ENCODE peak calls at places on chromosomes 1 and 21, in six cellular contexts. P, O, Y, G, C and R are unnamed samples.

GRCh38 chr21:45818904-45819285 is 162.7 kb upstream of the COL6A1 start:
- DNase-seq in P (peak), O (peak), Y (no peak), G (peak), C (peak), R (no peak)

GRCh38 chr1:150235436-150235851 is 468 bp downstream of the ANP32E start:
- DNase-seq in P (no peak), O (no peak), Y (no peak), G (no peak), C (no peak), R (no peak)

GRCh38 chr21:40680311-40680710 is 166.6 kb downstream of the DSCAM start:
- DNase-seq in P (no peak), O (no peak), Y (no peak), G (no peak), C (no peak), R (no peak)

GRCh38 chr1:192539450-192540132 is 36.0 kb upstream of the RGS1 start:
- DNase-seq in P (peak), O (peak), Y (no peak), G (no peak), C (peak), R (no peak)

GRCh38 chr1:18293291-18293690 is 185.7 kb downstream of the IGSF21 start:
- DNase-seq in P (no peak), O (no peak), Y (no peak), G (no peak), C (no peak), R (no peak)

GRCh38 chr1:47927165-47927564 is 70.0 kb downstream of the TRABD2B start:
- DNase-seq in P (peak), O (no peak), Y (no peak), G (no peak), C (no peak), R (no peak)

GRCh38 chr1:214384373-214385079 is 103.6 kb downstream of the SMYD2 start:
- DNase-seq in P (no peak), O (no peak), Y (no peak), G (no peak), C (no peak), R (no peak)

GRCh38 chr1:232766224-232766890 is 38.9 kb upstream of the MAP10 start:
- DNase-seq in P (no peak), O (peak), Y (no peak), G (no peak), C (no peak), R (no peak)

GRCh38 chr1:24932284-24932683 is 2.2 kb upstream of the RUNX3 start:
- DNase-seq in P (no peak), O (no peak), Y (peak), G (peak), C (no peak), R (no peak)

GRCh38 chr1:178932966-178933603 is 62.2 kb upstream of the ANGPTL1 start:
- DNase-seq in P (no peak), O (no peak), Y (no peak), G (no peak), C (no peak), R (no peak)

GRCh38 chr1:207414606-207415108 is 39.5 kb upstream of the CR2 start:
- DNase-seq in P (no peak), O (no peak), Y (no peak), G (peak), C (no peak), R (no peak)

GRCh38 chr1:154019940-154020339 is 29.4 kb downstream of the RPS27 start:
- DNase-seq in P (no peak), O (no peak), Y (no peak), G (no peak), C (no peak), R (no peak)

GRCh38 chr21:33403128-33403785 is at the start of gene IFNGR2:
- DNase-seq in P (no peak), O (no peak), Y (peak), G (peak), C (no peak), R (no peak)

GRCh38 chr1:221947731-221948130 is 205.8 kb upstream of the DUSP10 start:
- DNase-seq in P (peak), O (no peak), Y (no peak), G (no peak), C (no peak), R (no peak)

GRCh38 chr1:110601332-110601731 is 4.8 kb downstream of the KCNA2 start:
- DNase-seq in P (no peak), O (no peak), Y (no peak), G (no peak), C (no peak), R (no peak)

GRCh38 chr1:179754031-179754624 is 11.0 kb downstream of the FAM163A start:
- DNase-seq in P (no peak), O (no peak), Y (no peak), G (no peak), C (peak), R (no peak)

GRCh38 chr1:175043824-175044223 is 20.6 kb upstream of the MRPS14 start:
- DNase-seq in P (no peak), O (no peak), Y (no peak), G (no peak), C (no peak), R (no peak)

GRCh38 chr21:45383615-45384201 is 21.3 kb upstream of the COL18A1 start:
- DNase-seq in P (no peak), O (no peak), Y (peak), G (no peak), C (no peak), R (no peak)

GRCh38 chr1:226569879-226570547 is 21.4 kb downstream of the STUM start:
- DNase-seq in P (peak), O (no peak), Y (peak), G (peak), C (no peak), R (no peak)

GRCh38 chr21:41518757-41519156 is 10.8 kb upstream of the TMPRSS2 start:
- DNase-seq in P (no peak), O (no peak), Y (no peak), G (no peak), C (no peak), R (no peak)

GRCh38 chr1:45516465-45516864 is 5.2 kb downstream of the PRDX1 start:
- DNase-seq in P (no peak), O (no peak), Y (no peak), G (no peak), C (no peak), R (no peak)

GRCh38 chr1:87867631-87868030 is 539.0 kb downstream of the LMO4 start:
- DNase-seq in P (no peak), O (no peak), Y (no peak), G (no peak), C (no peak), R (no peak)

GRCh38 chr1:41731631-41732030 is 187.1 kb downstream of the HIVEP3 start:
- DNase-seq in P (no peak), O (no peak), Y (no peak), G (no peak), C (no peak), R (no peak)

GRCh38 chr21:29025328-29025713 is 853 bp downstream of the USP16 start:
- DNase-seq in P (no peak), O (no peak), Y (no peak), G (no peak), C (peak), R (no peak)

GRCh38 chr1:207807395-207808321 is 55.8 kb downstream of the CD46 start:
- DNase-seq in P (no peak), O (no peak), Y (no peak), G (no peak), C (no peak), R (no peak)

GRCh38 chr1:106962591-106962990 is 93.9 kb upstream of the PRMT6 start:
- DNase-seq in P (no peak), O (no peak), Y (no peak), G (no peak), C (no peak), R (no peak)

DNA sequence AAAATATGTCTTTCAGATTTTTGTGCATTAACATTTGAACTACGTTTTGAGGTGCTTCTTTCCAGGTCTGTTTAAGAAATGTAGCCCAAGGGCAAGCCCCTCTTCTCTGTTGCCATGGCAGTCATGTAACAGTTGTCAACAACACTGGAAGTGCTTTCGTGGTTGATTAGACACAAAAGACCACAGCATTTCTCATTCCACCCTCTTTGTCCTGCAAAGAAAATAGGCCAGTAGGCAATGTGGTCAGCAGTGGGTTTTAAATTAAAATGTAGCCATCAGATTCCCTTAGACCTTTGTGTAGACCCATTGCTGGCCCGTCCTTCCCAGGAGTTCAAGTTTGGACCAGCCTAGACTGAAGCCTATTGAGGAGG is 35.4 kb downstream of the VANGL1 start:
- DNase-seq in P (no peak), O (peak), Y (no peak), G (peak), C (peak), R (no peak)
- TF ChIP-seq CTCF in P (no peak), O (no peak), Y (no peak), G (no peak), C (no peak), R (no peak)

GRCh38 chr1:117676615-117677130 is 70.8 kb downstream of the TENT5C start:
- DNase-seq in P (no peak), O (no peak), Y (no peak), G (no peak), C (no peak), R (no peak)
- TF ChIP-seq CTCF in P (no peak), O (no peak), Y (no peak), G (peak), C (no peak), R (no peak)

GRCh38 chr1:160340146-160340545 is 2.9 kb downstream of the COPA start:
- DNase-seq in P (no peak), O (no peak), Y (no peak), G (no peak), C (no peak), R (no peak)
- TF ChIP-seq CTCF in P (no peak), O (no peak), Y (no peak), G (no peak), C (no peak), R (no peak)

GRCh38 chr1:11072216-11072917 is 12.5 kb upstream of the SRM start:
- DNase-seq in P (no peak), O (no peak), Y (peak), G (peak), C (no peak), R (no peak)
- TF ChIP-seq CTCF in P (no peak), O (no peak), Y (no peak), G (no peak), C (no peak), R (no peak)

DNA sequence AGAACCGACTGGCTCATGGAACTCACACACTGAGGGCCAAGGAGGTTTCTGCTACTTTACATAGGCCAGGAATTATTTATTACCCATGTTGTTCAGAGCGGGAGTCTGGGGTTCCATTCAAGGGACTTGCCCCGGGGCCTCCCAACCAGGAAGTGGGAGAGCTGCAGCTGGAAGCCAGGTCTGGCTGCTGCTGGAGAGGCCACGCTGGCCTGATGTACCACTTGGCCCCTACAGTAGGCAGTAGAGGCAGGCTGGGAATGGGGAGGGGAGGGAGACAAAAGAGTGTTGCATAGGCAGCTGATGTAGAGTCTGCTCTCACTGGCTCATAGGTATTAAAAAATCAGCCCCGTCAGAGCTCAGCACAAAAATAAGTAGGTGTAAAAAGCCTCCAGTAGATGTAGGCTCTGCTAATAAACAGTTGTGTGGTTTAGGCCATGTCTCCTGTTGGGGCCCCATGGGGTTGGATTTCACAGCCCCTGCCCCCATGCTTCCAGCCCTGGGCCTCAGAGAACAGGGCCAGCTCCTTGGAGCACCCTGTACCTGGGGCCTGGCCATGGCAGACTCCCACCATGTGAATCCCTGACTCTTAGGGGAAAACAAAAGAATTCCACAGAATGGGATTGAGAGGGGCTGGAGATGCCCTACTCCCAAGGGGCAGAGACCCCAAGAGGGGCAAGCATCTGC is 11.7 kb downstream of the LRP8 start:
- DNase-seq in P (no peak), O (no peak), Y (no peak), G (no peak), C (no peak), R (no peak)
- TF ChIP-seq CTCF in P (no peak), O (no peak), Y (no peak), G (no peak), C (peak), R (no peak)